ENCODE peak calls at places on chromosomes 3 and 15, in eight cellular contexts. X, Y, E, S, Q, H, B and P are unnamed samples.

GRCh38 chr3:120780977-120781376 is 38.4 kb downstream of the GTF2E1 start:
- DNase-seq in X (no peak), H (peak; percentile 64), B (no peak), E (no peak), Q (peak; percentile 87), S (no peak), Y (no peak), P (peak; percentile 31)

GRCh38 chr3:192887047-192887446 is 30.6 kb downstream of the MB21D2 start:
- DNase-seq in Q (peak; percentile 92), X (no peak), E (no peak), B (no peak), Y (no peak), S (no peak), H (no peak), P (no peak)

GRCh38 chr3:112811917-112812660 is 34.6 kb downstream of the CD200R1L start:
- DNase-seq in Q (no peak), E (no peak), S (no peak), H (no peak), X (no peak), B (no peak), Y (no peak), P (no peak)

GRCh38 chr15:44101286-44101685 is 93.8 kb downstream of the FRMD5 start:
- DNase-seq in X (no peak), Y (no peak), S (no peak), E (no peak), H (no peak), B (no peak), Q (no peak), P (no peak)

GRCh38 chr3:189941679-189942078 is 179.0 kb downstream of the P3H2 start:
- DNase-seq in X (no peak), B (no peak), Y (no peak), S (no peak), Q (no peak), E (no peak), H (no peak), P (no peak)

GRCh38 chr15:60972866-60973265 is 256.2 kb downstream of the RORA start:
- DNase-seq in Q (peak; percentile 10), S (no peak), E (no peak), Y (no peak), X (no peak), H (no peak), B (peak; percentile 31), P (no peak)

GRCh38 chr3:63343674-63344073 is 65.6 kb downstream of the SYNPR start:
- DNase-seq in X (peak; percentile 77), Q (peak; percentile 93), E (peak; percentile 55), H (peak; percentile 69), B (peak; percentile 98), S (no peak), Y (no peak), P (peak; percentile 99)

GRCh38 chr15:83290236-83290635 is 5.8 kb upstream of the BNC1 start:
- DNase-seq in Q (no peak), S (no peak), B (no peak), E (no peak), X (no peak), Y (no peak), H (no peak), P (no peak)

GRCh38 chr3:189914799-189915198 is 205.9 kb downstream of the P3H2 start:
- DNase-seq in Y (no peak), S (no peak), X (no peak), Q (peak; percentile 65), E (no peak), B (peak; percentile 65), H (no peak), P (peak; percentile 42)

GRCh38 chr3:133854971-133855370 is 40.7 kb downstream of the RAB6B start:
- DNase-seq in E (no peak), H (no peak), Y (peak; percentile 56), B (no peak), X (no peak), Q (no peak), S (no peak), P (no peak)

GRCh38 chr3:176623751-176624150 is 573.5 kb downstream of the TBL1XR1 start:
- DNase-seq in H (no peak), B (no peak), Y (no peak), E (no peak), S (no peak), X (no peak), Q (no peak), P (no peak)

GRCh38 chr3:99384596-99384995 is 253.8 kb upstream of the COL8A1 start:
- DNase-seq in S (no peak), E (no peak), H (no peak), Q (no peak), X (no peak), Y (no peak), B (no peak), P (no peak)

GRCh38 chr3:15386352-15386751 is 41.0 kb downstream of the METTL6 start:
- DNase-seq in H (no peak), S (no peak), B (no peak), Y (no peak), Q (no peak), E (no peak), X (no peak), P (no peak)